ENCODE peak calls at places on chromosomes 5 and 9, in ten cellular contexts. M is HCT116, G is upper lobe of left lung, P is Peyer's patch, B is A549, U is H54, D is prostate gland, H is sigmoid colon, Z is stomach, I is K562. F is an unnamed sample.

GRCh38 chr9:136925414-136926153 is 19.0 kb downstream of the FBXW5 start:
- DNase-seq in H (no peak), Z (no peak), G (peak), P (no peak), B (no peak), U (no peak), I (no peak), M (no peak), D (no peak), F (no peak)

GRCh38 chr5:173452098-173452497 is 123.9 kb upstream of the STC2 start:
- DNase-seq in P (no peak), H (no peak), M (peak), D (no peak), G (no peak), B (peak), I (no peak), U (no peak), Z (no peak), F (peak)

GRCh38 chr5:4893063-4893744 is 246.9 kb upstream of the ADAMTS16 start:
- DNase-seq in P (no peak), D (no peak), G (no peak), M (no peak), H (no peak), U (no peak), Z (no peak), I (no peak), B (no peak), F (no peak)

GRCh38 chr5:13566903-13567339 is 377.6 kb downstream of the DNAH5 start:
- DNase-seq in D (no peak), U (peak), G (no peak), I (no peak), B (peak), M (no peak), Z (no peak), P (no peak), H (no peak), F (no peak)

GRCh38 chr5:8188874-8189588 is 320.1 kb downstream of the MTRR start:
- DNase-seq in M (no peak), H (no peak), I (no peak), B (no peak), D (peak), U (no peak), P (no peak), G (no peak), Z (peak), F (no peak)

GRCh38 chr5:124962735-124963134 is 216.3 kb upstream of the ZNF608 start:
- DNase-seq in P (no peak), U (no peak), D (no peak), H (no peak), G (no peak), B (no peak), I (no peak), M (no peak), Z (no peak), F (no peak)

GRCh38 chr5:148961261-148962199 is 101.3 kb downstream of the SH3TC2 start:
- DNase-seq in H (peak), U (no peak), D (no peak), G (no peak), I (no peak), P (no peak), Z (no peak), M (no peak), B (no peak), F (peak)

GRCh38 chr5:91328743-91329142 is 54.4 kb downstream of the ARRDC3 start:
- DNase-seq in H (no peak), B (no peak), I (no peak), P (no peak), Z (no peak), U (no peak), M (no peak), D (no peak), G (no peak), F (no peak)

GRCh38 chr5:122300374-122300773 is 11.7 kb upstream of the SNCAIP start:
- DNase-seq in D (no peak), U (no peak), B (no peak), G (no peak), H (no peak), Z (no peak), M (no peak), I (no peak), P (no peak), F (no peak)

GRCh38 chr5:160547872-160548271 is 126.2 kb downstream of the PTTG1 start:
- DNase-seq in P (no peak), M (no peak), Z (no peak), B (no peak), D (no peak), I (no peak), U (no peak), H (no peak), G (no peak), F (no peak)

GRCh38 chr9:38682713-38683112 is 37.2 kb downstream of the FAM240B start:
- DNase-seq in H (no peak), B (peak), I (peak), G (no peak), D (no peak), Z (no peak), U (peak), P (no peak), M (peak), F (no peak)

GRCh38 chr5:148830220-148830619 is 3.8 kb downstream of the ADRB2 start:
- DNase-seq in I (no peak), B (no peak), P (no peak), H (no peak), Z (no peak), G (no peak), D (no peak), U (no peak), M (no peak), F (no peak)

GRCh38 chr5:170434953-170435605 is 45.9 kb upstream of the KCNMB1 start:
- DNase-seq in I (peak), Z (peak), G (peak), B (peak), D (peak), M (peak), U (peak), P (peak), H (peak), F (peak)

GRCh38 chr5:54457094-54457531 is 1.6 kb downstream of the HSPB3 start:
- DNase-seq in U (no peak), D (no peak), Z (peak), I (peak), B (peak), G (no peak), M (no peak), H (no peak), P (no peak), F (no peak)

DNA sequence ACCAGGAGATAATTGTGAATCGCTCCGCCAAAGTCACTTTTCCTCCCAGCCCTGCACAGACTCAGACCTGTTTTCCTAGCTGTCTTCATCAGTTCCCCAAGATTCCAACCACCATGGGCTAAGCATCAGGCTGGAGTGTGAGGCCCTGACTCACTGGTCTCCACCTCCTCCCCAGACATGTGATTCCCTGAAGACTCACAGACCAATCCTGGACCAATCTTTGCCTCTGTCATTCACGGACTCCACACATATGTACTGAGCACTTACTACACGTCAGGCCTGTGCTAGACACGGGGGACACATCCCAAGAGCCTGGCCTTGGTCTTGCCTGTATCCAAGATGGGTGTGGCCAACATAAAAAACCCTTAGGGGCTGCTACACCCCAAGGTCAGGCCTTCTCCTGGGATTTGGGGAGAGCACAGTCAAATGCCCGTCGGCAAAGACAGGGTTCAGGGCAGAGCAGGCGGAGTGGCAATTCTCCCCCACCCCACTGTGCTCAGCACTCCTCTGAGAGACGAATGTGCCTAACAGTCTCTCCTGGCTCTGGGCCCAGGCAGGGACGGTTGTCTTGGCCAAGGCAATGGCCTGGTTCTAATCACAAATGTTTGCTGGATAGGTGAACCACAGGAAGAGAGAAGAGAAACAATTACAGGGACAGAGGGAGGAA is 11.9 kb downstream of the EEIG1 start:
- DNase-seq in H (peak), U (peak), Z (peak), D (peak), P (no peak), M (peak), G (no peak), B (peak), I (no peak), F (peak)
- TF ChIP-seq POLR2A in H (no peak), U (no peak), Z (no peak), D (no peak), P (peak), M (no peak), G (no peak), B (no peak), I (no peak), F (no peak)

GRCh38 chr9:98576859-98577258 is 131.9 kb downstream of the GABBR2 start:
- DNase-seq in G (no peak), M (no peak), H (no peak), P (no peak), D (no peak), B (no peak), U (no peak), I (no peak), Z (no peak), F (no peak)
- TF ChIP-seq POLR2A in G (no peak), M (no peak), H (no peak), P (no peak), D (no peak), B (no peak), U (no peak), I (no peak), Z (no peak), F (no peak)

GRCh38 chr5:134969166-134969565 is 1.5 kb downstream of the CATSPER3 start:
- DNase-seq in D (no peak), U (no peak), G (no peak), Z (no peak), P (no peak), B (no peak), M (no peak), I (no peak), H (no peak), F (no peak)
- TF ChIP-seq POLR2A in D (no peak), U (no peak), G (no peak), Z (no peak), P (no peak), B (no peak), M (no peak), I (no peak), H (no peak), F (no peak)

GRCh38 chr9:19102631-19103345 is at the start of gene HAUS6:
- DNase-seq in Z (peak), P (peak), U (peak), B (peak), G (peak), H (peak), D (peak), I (peak), M (peak), F (peak)
- TF ChIP-seq POLR2A in Z (no peak), P (peak), U (no peak), B (peak), G (peak), H (no peak), D (peak), I (peak), M (peak), F (peak)

GRCh38 chr5:177303121-177303924 is at the start of the genes PRELID1 and RAB24:
- DNase-seq in D (peak), I (peak), Z (peak), M (no peak), G (peak), B (peak), H (peak), U (peak), P (peak), F (peak)

GRCh38 chr5:177301503-177302165 is 1.9 kb downstream of the RAB24 start:
- DNase-seq in H (peak), I (no peak), U (no peak), Z (peak), P (peak), B (no peak), G (no peak), D (peak), M (no peak), F (peak)

GRCh38 chr5:177304392-177305119 is 957 bp downstream of the PRELID1 start:
- DNase-seq in B (no peak), P (no peak), U (no peak), I (peak), G (no peak), D (no peak), M (no peak), Z (no peak), H (peak), F (no peak)

GRCh38 chr5:177302354-177303110 is 987 bp downstream of the RAB24 start:
- DNase-seq in B (no peak), H (peak), Z (no peak), I (peak), U (no peak), M (no peak), D (no peak), G (no peak), P (peak), F (no peak)

GRCh38 chr5:177303925-177304391 is 359 bp downstream of the PRELID1 start:
- DNase-seq in U (no peak), B (no peak), P (no peak), Z (no peak), G (no peak), H (peak), I (peak), D (no peak), M (no peak), F (no peak)
- TF ChIP-seq POLR2A in U (no peak), B (no peak), P (no peak), Z (no peak), G (no peak), H (no peak), I (no peak), D (no peak), M (no peak), F (no peak)

DNA sequence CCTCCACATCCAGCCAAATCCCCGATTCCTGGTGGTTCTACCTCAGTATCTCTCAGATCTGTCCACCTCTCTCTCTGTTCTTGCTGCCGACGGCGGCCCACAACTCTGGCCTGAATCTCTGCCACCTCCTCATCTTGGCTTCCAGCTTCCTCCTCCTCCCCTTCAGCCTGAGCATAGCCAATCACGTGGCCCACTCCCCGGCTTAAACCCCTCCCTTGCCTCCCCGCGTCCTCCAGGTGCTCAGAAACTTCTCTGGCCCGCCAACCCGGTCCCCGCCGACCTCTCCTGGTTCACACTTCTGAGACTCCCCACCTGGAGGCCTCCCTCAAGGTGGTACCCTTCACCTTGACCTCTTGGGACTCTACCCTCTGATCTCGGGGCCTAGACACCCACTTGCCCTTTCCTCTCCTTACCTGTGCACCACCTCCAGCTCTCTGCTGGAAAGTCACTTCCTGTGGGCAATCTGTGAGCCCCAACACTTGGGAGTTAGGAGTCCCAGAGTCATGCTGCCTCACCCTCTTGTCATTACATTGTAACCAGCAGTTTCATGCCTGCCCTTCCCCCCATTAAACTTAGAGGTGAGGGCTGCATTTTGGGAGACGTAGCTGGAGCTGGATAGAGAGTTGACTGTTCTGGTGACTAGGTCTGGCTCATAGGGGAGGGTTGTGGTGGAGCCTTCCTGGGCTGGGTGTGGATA is 4.5 kb upstream of the SET start:
- DNase-seq in G (peak), B (peak), M (peak), D (peak), Z (peak), P (peak), U (peak), I (peak), H (peak), F (peak)
- TF ChIP-seq POLR2A in G (peak), B (peak), M (peak), D (peak), Z (peak), P (peak), U (peak), I (no peak), H (peak), F (peak)

GRCh38 chr9:14314929-14315753 is 1.2 kb upstream of the NFIB start:
- DNase-seq in H (peak), G (peak), Z (peak), D (peak), B (peak), U (peak), I (peak), M (no peak), P (peak), F (peak)
- TF ChIP-seq POLR2A in H (no peak), G (peak), Z (no peak), D (peak), B (peak), U (no peak), I (peak), M (no peak), P (peak), F (peak)

DNA sequence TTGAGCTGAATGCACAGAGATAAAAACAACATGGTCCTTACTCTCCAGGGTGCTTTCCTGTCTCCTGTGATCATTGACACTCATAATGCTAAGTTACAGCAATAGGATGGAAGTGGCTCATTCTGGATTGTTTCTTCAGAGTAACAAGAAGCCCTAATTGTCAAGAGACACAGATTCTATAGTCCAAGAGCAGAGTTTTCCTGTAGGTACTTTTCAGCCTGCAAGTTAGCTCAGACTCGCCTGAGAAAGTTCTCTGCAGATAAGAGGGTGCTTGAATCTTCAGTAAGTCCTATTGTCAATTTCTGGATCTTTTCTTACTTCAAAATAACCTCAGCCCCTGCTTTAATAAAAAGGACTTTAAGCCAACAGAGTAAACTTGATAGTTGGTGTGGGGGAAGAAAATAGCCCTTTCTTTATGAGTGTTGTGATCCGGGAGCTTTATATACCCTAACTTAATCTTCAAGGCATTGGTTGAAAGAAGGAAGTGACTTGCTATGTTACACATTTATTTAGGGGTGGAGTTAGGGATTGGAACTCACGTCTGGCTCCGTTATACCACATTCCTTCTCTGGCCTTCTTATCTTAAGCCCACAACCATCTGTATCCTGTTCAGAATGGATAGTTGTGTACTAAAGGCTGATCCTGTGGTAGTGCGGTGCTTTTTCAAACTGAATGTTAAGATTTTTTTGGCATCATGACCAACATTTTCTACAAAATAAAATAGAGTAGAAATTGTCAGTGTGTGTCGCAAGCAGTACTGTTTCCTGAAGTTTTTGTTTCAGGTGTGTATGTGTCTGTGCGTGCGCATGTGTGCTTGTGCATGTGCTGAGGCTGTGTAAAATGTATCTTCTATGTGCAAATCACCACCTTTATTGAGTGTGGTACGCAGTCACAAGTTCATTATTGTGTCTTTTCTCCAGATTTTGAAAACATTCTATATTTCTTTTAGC is 173.9 kb downstream of the WDR70 start:
- DNase-seq in D (no peak), G (no peak), U (no peak), I (peak), M (no peak), P (no peak), Z (no peak), B (no peak), H (no peak), F (no peak)
- TF ChIP-seq POLR2A in D (no peak), G (no peak), U (no peak), I (peak), M (no peak), P (no peak), Z (no peak), B (no peak), H (no peak), F (no peak)

DNA sequence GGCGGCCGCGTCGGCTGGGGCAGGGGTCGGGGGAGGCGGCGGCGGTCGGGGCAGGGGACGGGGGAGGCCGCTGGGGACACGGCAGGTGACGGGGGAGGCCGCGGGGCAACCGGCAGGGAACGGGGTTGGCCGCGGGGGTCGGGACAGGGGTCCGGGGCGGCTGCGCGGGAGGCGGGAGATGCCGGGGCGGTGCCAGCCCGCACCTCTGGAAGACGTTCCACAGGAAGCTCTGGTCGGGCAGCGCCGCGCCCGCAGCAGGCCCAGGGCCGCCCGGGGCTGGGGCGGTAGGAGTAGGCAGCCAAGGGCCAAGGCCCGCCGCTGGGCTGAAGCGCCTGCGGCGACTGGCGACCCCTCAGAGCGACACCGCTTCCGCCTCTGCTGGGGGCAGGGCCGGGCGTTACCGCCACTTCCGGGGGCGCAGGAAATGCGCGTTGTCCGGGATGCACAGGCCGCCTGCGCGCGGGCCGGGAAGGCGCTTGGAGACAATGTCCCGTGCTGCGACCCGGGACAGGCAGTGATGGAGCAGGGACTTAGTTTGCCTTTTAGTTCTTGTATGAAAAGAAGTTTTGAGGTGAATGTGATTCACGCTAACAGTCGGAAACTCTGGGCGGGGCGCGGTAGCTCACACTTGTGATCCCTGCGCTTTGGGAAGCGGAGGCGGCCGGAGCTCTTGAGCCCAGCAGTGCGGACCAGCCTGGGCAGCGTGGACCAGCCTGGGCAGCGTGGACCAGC is 110.0 kb upstream of the LPCAT1 start:
- DNase-seq in P (peak), G (peak), U (no peak), M (peak), H (peak), Z (peak), D (peak), I (peak), B (peak), F (peak)
- TF ChIP-seq POLR2A in P (peak), G (peak), U (peak), M (peak), H (peak), Z (no peak), D (peak), I (peak), B (peak), F (peak)

DNA sequence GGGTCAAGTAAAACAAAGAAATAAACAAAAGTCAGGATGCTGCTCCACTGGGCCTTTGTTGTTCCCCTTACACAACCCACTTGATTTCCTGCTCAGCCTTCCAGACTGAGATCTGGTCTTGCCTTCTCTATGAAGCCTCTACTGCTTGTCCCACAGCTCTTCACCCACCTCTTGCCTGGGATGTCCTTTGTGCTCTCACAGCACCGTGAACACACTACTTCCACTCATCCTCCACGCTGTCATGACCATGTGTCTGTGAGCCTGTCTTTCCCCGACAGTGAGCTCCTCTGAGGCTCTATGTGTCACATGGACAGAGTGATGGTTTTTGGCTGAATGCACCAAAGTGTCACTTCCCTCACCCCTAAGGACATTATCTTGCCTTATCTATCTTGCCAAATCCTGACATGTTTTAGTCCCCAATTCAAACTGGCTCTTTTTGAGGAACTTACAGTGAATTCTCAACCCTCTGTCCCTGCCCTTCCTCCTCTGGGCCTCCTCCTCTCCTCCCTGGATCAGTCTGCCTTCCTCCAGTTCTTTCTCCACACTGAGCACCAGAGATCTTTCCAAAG is 11.3 kb downstream of the PHYKPL start:
- DNase-seq in B (no peak), M (no peak), U (no peak), P (no peak), Z (no peak), H (no peak), D (no peak), G (no peak), I (no peak), F (no peak)
- TF ChIP-seq POLR2A in B (no peak), M (no peak), U (no peak), P (no peak), Z (no peak), H (no peak), D (no peak), G (no peak), I (peak), F (no peak)